ENCODE peak calls at places on chromosomes 13 and 19, in eight cellular contexts. B, G, D, M, Q, F, R and S are unnamed samples.
A peak's percentile ranks its signal among the peaks of the same experiment; 100 is the strongest.

GRCh38 chr13:113083402-113084061 is 22.1 kb upstream of the F7 start:
- DNase-seq in B (peak; percentile 48), G (no peak), D (peak; percentile 8), M (no peak), Q (peak; percentile 76), F (peak; percentile 52), R (no peak), S (peak; percentile 49)

GRCh38 chr13:66665991-66666390 is 564.1 kb downstream of the PCDH9 start:
- DNase-seq in B (peak; percentile 42), G (peak; percentile 7), D (peak; percentile 81), M (no peak), Q (peak; percentile 6), F (no peak), R (no peak), S (peak; percentile 44)

GRCh38 chr19:10567696-10568443 is 909 bp downstream of the CDKN2D start:
- DNase-seq in B (no peak), G (no peak), D (no peak), M (no peak), Q (no peak), F (no peak), R (peak; percentile 46), S (no peak)

GRCh38 chr19:16462757-16463250 is 9.0 kb downstream of the EPS15L1 start:
- DNase-seq in B (peak; percentile 82), G (no peak), D (no peak), M (no peak), Q (no peak), F (peak; percentile 51), R (peak; percentile 18), S (no peak)

GRCh38 chr13:40784540-40784939 is 4.9 kb upstream of the SLC25A15 start:
- DNase-seq in B (no peak), G (no peak), D (no peak), M (no peak), Q (no peak), F (no peak), R (no peak), S (no peak)

GRCh38 chr19:2014731-2015610 is 543 bp downstream of the BTBD2 start:
- DNase-seq in B (no peak), G (no peak), D (no peak), M (no peak), Q (no peak), F (peak; percentile 50), R (peak; percentile 36), S (no peak)

GRCh38 chr19:44107751-44108150 is 5.4 kb upstream of the ZNF225 start:
- DNase-seq in B (no peak), G (no peak), D (no peak), M (no peak), Q (no peak), F (no peak), R (no peak), S (no peak)

GRCh38 chr13:96539791-96540190 is 449.9 kb downstream of the HS6ST3 start:
- DNase-seq in B (no peak), G (no peak), D (no peak), M (no peak), Q (no peak), F (no peak), R (no peak), S (no peak)

GRCh38 chr13:76917096-76917495 is 30.9 kb upstream of the KCTD12 start:
- DNase-seq in B (peak; percentile 46), G (no peak), D (peak; percentile 67), M (no peak), Q (no peak), F (no peak), R (no peak), S (no peak)

GRCh38 chr13:23707674-23708073 is 137.5 kb downstream of the TNFRSF19 start:
- DNase-seq in B (peak; percentile 26), G (no peak), D (peak; percentile 53), M (no peak), Q (no peak), F (no peak), R (no peak), S (no peak)

GRCh38 chr19:2345794-2346663 is 14.0 kb upstream of the TMPRSS9 start:
- DNase-seq in B (peak; percentile 29), G (no peak), D (no peak), M (no peak), Q (no peak), F (no peak), R (no peak), S (peak; percentile 90)

GRCh38 chr19:50264483-50265186 is 61.2 kb downstream of the MYH14 start:
- DNase-seq in B (no peak), G (no peak), D (no peak), M (no peak), Q (no peak), F (no peak), R (no peak), S (no peak)

GRCh38 chr19:7844405-7844804 is 14.4 kb downstream of the EVI5L start:
- DNase-seq in B (no peak), G (no peak), D (no peak), M (no peak), Q (no peak), F (no peak), R (no peak), S (no peak)

GRCh38 chr13:99000137-99000536 is 22.3 kb upstream of the DOCK9 start:
- DNase-seq in B (no peak), G (no peak), D (no peak), M (no peak), Q (no peak), F (no peak), R (no peak), S (no peak)

GRCh38 chr19:5338661-5339469 is 1.7 kb downstream of the PTPRS start:
- DNase-seq in B (no peak), G (no peak), D (no peak), M (no peak), Q (no peak), F (no peak), R (no peak), S (peak; percentile 65)

GRCh38 chr13:97600438-97601080 is 166.6 kb downstream of the RAP2A start:
- DNase-seq in B (peak; percentile 83), G (no peak), D (peak; percentile 55), M (no peak), Q (no peak), F (peak; percentile 53), R (no peak), S (no peak)

GRCh38 chr13:108156749-108157148 is 58.6 kb downstream of the LIG4 start:
- DNase-seq in B (no peak), G (no peak), D (no peak), M (no peak), Q (no peak), F (no peak), R (no peak), S (no peak)

GRCh38 chr19:20482721-20483120 is 82.9 kb downstream of the ZNF737 start:
- DNase-seq in B (no peak), G (no peak), D (no peak), M (no peak), Q (no peak), F (no peak), R (no peak), S (no peak)